ENCODE peak calls at places on chromosomes 13 and 19, in seven cellular contexts. V is body of pancreas, M is testis, U is Peyer's patch, X is right lobe of liver, C is ovary, F is lower leg skin. K is an unnamed sample.

GRCh38 chr13:63409791-63410351 is 1994.2 kb upstream of the PCDH20 start:
- DNase-seq in M (no peak), U (no peak), V (no peak), X (no peak), F (no peak), C (no peak), K (no peak)

GRCh38 chr13:27358420-27358819 is 66.0 kb upstream of the GTF3A start:
- DNase-seq in M (no peak), U (no peak), V (no peak), F (no peak), X (no peak), C (no peak), K (no peak)

GRCh38 chr19:48543121-48543710 is 8.8 kb upstream of the SULT2B1 start:
- DNase-seq in F (no peak), X (no peak), V (peak), U (peak), M (no peak), C (no peak), K (no peak)

GRCh38 chr13:37657134-37657533 is 58.6 kb upstream of the POSTN start:
- DNase-seq in U (no peak), V (no peak), X (no peak), M (no peak), F (no peak), C (no peak), K (no peak)

GRCh38 chr13:49927755-49928154 is 8.4 kb downstream of the SPRYD7 start:
- DNase-seq in M (no peak), F (no peak), U (no peak), V (no peak), C (no peak), X (no peak), K (no peak)

GRCh38 chr13:39347926-39348901 is 254.8 kb downstream of the LHFPL6 start:
- DNase-seq in M (no peak), F (no peak), X (no peak), C (no peak), U (no peak), V (no peak), K (no peak)

GRCh38 chr19:45250832-45251451 is at the start of gene MARK4:
- DNase-seq in X (peak), U (peak), M (peak), C (peak), V (peak), F (peak), K (peak)

GRCh38 chr13:99237981-99238662 is 20.1 kb downstream of the GPR18 start:
- DNase-seq in F (no peak), V (no peak), X (no peak), M (no peak), U (no peak), C (peak), K (no peak)

GRCh38 chr13:108176685-108177274 is 38.6 kb downstream of the LIG4 start:
- DNase-seq in M (peak), F (no peak), C (no peak), U (no peak), X (no peak), V (peak), K (no peak)

GRCh38 chr13:50668882-50669281 is 174.6 kb downstream of the DLEU7 start:
- DNase-seq in V (no peak), U (no peak), F (no peak), M (no peak), X (no peak), C (no peak), K (no peak)

GRCh38 chr19:33035461-33035860 is 29.2 kb downstream of the RHPN2 start:
- DNase-seq in V (no peak), U (no peak), M (no peak), F (no peak), C (no peak), X (no peak), K (no peak)
- TF ChIP-seq POLR2A in V (no peak), U (no peak), M (no peak), F (no peak), C (no peak), X (no peak), K (no peak)

GRCh38 chr19:41879670-41880328 is 2.7 kb downstream of the CD79A start:
- DNase-seq in X (no peak), F (no peak), V (no peak), M (no peak), C (no peak), U (no peak), K (no peak)

GRCh38 chr19:41877490-41877876 is 404 bp downstream of the CD79A start:
- DNase-seq in V (no peak), M (no peak), X (no peak), F (no peak), U (no peak), C (no peak), K (peak)

GRCh38 chr19:41877916-41878905 is 1.1 kb downstream of the CD79A start:
- DNase-seq in M (no peak), F (no peak), C (no peak), X (no peak), U (no peak), V (no peak), K (no peak)

GRCh38 chr19:41879080-41879479 is 2.0 kb downstream of the CD79A start:
- DNase-seq in F (no peak), M (no peak), C (no peak), X (no peak), U (no peak), V (no peak), K (no peak)

DNA sequence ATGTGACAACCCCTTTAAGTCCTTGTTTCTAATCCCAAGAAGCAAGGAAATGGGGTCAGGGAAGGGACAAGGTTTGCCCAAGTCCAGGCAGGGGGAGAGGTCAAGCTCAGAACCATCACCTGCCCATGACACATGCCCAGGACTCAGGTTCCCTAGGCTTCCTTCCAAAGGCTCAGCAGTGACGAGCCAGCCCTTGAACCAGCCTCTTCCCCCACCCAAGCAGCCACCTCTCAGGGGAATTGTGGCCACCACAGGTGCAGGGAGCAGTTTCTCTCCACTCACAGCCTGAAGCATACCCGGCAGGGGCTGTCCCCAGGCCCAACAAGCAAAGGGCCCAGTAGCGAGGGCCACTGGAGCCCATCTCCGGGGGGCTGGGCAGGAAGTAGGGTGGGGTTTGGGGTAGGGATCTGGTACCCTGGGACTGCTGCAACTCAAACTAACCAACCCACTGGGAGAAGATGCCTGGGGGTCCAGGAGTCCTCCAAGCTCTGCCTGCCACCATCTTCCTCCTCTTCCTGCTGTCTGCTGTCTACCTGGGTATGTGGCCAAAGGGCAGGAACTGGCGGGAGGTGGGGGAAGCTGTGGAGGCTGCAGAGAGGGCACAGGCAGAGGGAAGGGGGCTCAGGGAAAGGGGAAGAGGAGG is at the start of gene CD79A:
- DNase-seq in C (no peak), X (no peak), F (no peak), U (no peak), M (no peak), V (no peak), K (peak)
- TF ChIP-seq POLR2A in C (no peak), X (no peak), F (no peak), U (no peak), M (no peak), V (no peak), K (peak)

DNA sequence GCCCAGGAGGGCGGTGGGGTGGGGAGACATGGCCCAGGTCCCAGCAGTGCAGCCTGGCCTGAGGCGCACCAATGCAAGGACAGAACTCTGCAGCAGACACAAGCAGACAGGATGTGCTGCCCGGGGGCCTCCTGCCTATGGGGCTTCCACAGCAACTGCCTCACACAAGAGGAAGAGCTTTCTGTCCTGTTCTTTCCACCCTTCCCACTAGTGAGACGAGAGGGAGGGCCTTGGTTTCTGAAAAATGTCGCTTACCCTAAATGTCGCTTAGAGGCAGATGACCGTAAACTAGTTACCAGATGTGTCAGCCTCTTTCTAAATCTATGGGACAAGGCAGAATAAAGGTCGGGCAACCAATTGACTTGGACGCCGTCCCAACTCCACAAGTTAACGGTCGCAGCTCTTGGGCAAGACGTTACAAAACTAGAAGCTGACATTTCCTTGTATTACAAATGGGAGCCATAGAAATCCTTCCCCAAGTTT is at the start of gene LAIR1:
- DNase-seq in V (peak), U (no peak), C (no peak), X (no peak), F (no peak), M (no peak), K (peak)
- TF ChIP-seq POLR2A in V (peak), U (no peak), C (no peak), X (peak), F (no peak), M (no peak), K (peak)

GRCh38 chr19:42102877-42103276 is 26.9 kb downstream of the ZNF574 start:
- DNase-seq in U (no peak), F (no peak), M (no peak), X (no peak), V (no peak), C (no peak), K (no peak)
- TF ChIP-seq POLR2A in U (no peak), F (no peak), M (no peak), X (no peak), V (no peak), C (no peak), K (no peak)

DNA sequence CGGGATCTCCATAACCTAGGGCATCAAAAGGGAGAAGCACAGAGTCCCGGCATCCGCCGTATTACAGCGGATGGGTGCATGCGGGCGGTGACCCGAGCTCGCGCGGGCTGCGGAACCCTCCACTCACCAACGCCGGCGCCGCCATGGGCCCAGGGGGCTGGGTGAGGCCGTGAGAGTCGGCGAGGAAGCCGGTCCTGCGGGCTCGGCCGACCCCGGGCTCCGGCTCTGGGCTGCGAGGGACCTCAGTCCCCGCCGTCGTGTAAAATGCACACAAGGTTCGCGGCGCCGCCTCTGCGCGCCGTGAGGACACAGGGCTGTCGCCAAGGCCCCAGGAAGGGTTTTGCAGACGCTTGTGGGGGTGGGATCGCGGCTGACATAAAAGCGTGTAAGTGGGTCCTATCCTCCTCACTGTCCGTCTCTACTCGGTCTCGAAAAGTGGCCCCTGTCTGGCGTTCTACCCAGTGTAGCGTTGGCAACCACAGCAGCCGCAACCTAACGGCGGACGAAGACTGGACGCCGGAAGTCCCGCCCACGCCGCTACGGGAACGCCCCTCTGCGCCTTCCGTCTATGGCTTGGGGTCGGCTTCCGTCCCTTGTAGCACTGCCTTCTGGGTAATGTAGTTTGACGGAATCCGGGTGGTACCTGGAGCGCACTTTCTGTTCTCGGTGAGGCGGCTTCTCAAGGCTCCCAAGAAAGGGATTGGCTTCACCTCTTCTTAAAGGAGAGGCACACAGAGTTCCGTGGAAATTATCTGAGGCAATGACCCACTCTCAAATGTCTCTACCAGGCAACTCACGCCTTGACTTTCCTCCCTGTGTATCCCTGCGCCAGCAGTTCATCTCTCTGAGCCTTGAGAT is at the start of gene ZNF599:
- DNase-seq in X (peak), F (peak), C (peak), V (peak), U (peak), M (peak), K (peak)
- TF ChIP-seq POLR2A in X (no peak), F (no peak), C (peak), V (peak), U (peak), M (peak), K (no peak)

DNA sequence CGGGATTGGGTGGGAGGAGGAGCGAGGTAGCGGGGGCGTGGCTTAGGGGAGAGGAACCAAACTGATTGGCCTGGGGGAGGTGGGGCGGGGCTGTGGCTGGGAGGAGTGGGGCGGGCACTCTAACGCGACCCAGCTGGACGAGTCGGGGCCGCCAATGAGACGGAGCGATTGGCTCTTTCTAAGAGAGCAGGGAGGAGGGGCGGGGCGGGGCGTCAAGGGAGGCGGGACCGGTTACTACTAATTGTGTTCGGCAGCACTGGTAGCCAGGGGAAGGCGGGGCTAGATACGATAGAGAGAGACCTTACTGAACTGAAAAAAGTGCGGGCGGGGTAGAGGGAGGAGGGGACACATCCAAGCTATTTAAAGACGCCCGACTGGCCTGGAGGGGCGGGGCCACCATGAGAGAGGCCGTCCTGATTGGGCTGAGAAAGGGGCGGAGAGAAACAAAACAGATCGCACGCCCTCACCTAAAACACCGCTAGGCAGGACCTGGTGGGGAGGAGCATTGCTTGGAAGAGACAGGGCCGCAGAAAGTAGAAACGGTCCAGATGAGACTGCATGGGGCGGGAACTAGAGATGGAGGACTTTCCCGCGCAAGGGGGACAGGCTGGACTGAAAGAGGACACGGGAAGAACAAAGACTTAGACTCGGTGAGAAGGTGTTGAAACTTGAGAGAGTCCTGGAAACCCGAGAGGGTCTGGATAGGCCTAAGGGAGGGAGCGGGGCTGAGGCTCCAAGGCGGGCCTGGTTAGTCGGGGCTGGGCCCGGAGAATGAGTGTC is at the start of gene KCNC3:
- DNase-seq in U (peak), C (peak), X (peak), V (peak), M (peak), F (peak), K (peak)
- TF ChIP-seq POLR2A in U (no peak), C (no peak), X (peak), V (peak), M (no peak), F (no peak), K (no peak)

GRCh38 chr19:38853214-38853613 is 3.4 kb upstream of the HNRNPL start:
- DNase-seq in C (peak), V (no peak), M (no peak), U (no peak), F (no peak), X (no peak), K (no peak)

GRCh38 chr19:38850231-38850975 is 617 bp upstream of the HNRNPL start:
- DNase-seq in V (peak), X (peak), F (peak), M (peak), U (peak), C (peak), K (peak)

GRCh38 chr19:38852231-38853044 is 2.7 kb upstream of the HNRNPL start:
- DNase-seq in V (peak), M (peak), X (peak), F (peak), C (peak), U (peak), K (peak)

GRCh38 chr19:38850976-38851621 is 1.3 kb upstream of the HNRNPL start:
- DNase-seq in C (peak), U (peak), X (peak), F (peak), V (no peak), M (peak), K (peak)

DNA sequence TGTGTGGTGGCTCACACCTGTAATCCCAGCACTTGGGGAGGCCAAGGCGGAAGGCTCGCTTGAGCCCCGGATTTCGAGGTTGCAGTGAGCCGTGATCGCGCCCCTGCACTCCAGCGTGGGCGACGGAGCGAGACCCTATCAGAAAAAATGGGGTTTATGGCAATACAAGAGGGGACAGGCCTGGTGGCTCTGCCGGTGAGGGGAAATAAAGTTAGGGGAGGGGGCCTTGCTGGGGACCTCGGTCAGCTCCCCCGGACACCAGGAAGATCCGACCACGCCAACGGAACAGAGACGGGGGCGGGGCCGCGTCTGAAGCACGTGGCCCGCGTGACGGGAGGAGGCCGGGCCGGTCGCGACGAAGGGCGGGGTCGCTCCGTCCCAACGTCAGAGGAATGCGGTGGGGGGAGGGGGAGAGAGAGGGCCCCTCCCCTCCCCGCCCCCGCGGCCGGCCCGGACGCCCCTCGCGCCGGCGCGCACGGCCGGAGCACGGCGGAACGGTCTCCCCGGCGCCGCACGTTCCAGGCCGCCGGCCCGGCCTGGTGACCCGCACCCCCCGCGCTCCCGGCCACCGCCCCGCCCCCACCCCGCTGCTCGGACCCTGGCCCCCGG is 1.9 kb upstream of the HNRNPL start:
- DNase-seq in M (peak), F (peak), X (peak), C (peak), V (peak), U (peak), K (peak)
- TF ChIP-seq POLR2A in M (peak), F (no peak), X (peak), C (peak), V (peak), U (peak), K (no peak)

GRCh38 chr19:34402074-34402600 is 2.1 kb upstream of the PDCD2L start:
- DNase-seq in F (no peak), M (no peak), V (no peak), C (no peak), X (peak), U (no peak), K (no peak)

GRCh38 chr19:34405892-34406660 is 1.9 kb downstream of the PDCD2L start:
- DNase-seq in M (no peak), V (no peak), X (peak), C (no peak), F (no peak), U (no peak), K (peak)

GRCh38 chr19:34408421-34408820 is 4.2 kb downstream of the PDCD2L start:
- DNase-seq in V (no peak), X (peak), M (no peak), C (no peak), U (no peak), F (no peak), K (peak)

GRCh38 chr19:34403784-34404108 is 453 bp upstream of the PDCD2L start:
- DNase-seq in V (no peak), M (no peak), C (no peak), F (no peak), U (no peak), X (no peak), K (no peak)

GRCh38 chr19:34404109-34404909 is at the start of gene PDCD2L:
- DNase-seq in M (peak), V (peak), X (peak), F (peak), C (peak), U (peak), K (peak)
- TF ChIP-seq POLR2A in M (no peak), V (peak), X (peak), F (no peak), C (peak), U (peak), K (peak)